ENCODE peak calls at places on chromosomes 6 and 20, in nine cellular contexts. C, J, Y, F, K, B, W, U and O are unnamed samples.

GRCh38 chr6:14544689-14545088 is 427.1 kb downstream of the CD83 start:
- DNase-seq in F (no peak), Y (no peak), B (no peak), C (no peak), U (no peak), W (no peak), K (no peak), J (no peak), O (no peak)

GRCh38 chr6:139973602-139974373 is 599.3 kb upstream of the CITED2 start:
- DNase-seq in J (no peak), B (no peak), F (no peak), Y (no peak), U (peak; percentile 78), K (peak; percentile 68), C (no peak), W (peak; percentile 88), O (no peak)

GRCh38 chr20:43959079-43959919 is 44.6 kb downstream of the TOX2 start:
- DNase-seq in B (peak; percentile 38), U (no peak), C (no peak), Y (no peak), K (no peak), J (no peak), W (peak; percentile 29), F (no peak), O (no peak)

GRCh38 chr20:23920936-23921335 is 41.4 kb upstream of the CST5 start:
- DNase-seq in C (no peak), U (no peak), K (no peak), F (no peak), B (no peak), Y (no peak), W (no peak), J (no peak), O (no peak)

GRCh38 chr6:135722679-135723078 is 128.8 kb upstream of the PDE7B start:
- DNase-seq in B (no peak), W (peak; percentile 88), K (peak; percentile 67), F (no peak), J (no peak), Y (no peak), C (no peak), U (peak; percentile 95), O (peak; percentile 99)

GRCh38 chr6:111642463-111643158 is 36.9 kb upstream of the TRAF3IP2 start:
- DNase-seq in B (peak; percentile 83), Y (peak; percentile 28), F (peak; percentile 78), C (peak; percentile 67), W (peak; percentile 69), J (no peak), U (peak; percentile 47), K (peak; percentile 72), O (peak; percentile 47)

GRCh38 chr20:20102163-20102562 is 49.8 kb downstream of the CFAP61 start:
- DNase-seq in F (no peak), W (no peak), U (no peak), J (no peak), C (no peak), K (no peak), Y (no peak), B (no peak), O (no peak)

GRCh38 chr6:42349753-42350573 is 101.8 kb downstream of the TRERF1 start:
- DNase-seq in F (no peak), U (peak; percentile 69), K (no peak), J (no peak), Y (no peak), B (no peak), W (no peak), C (no peak), O (no peak)

GRCh38 chr20:11267131-11267761 is 593.4 kb upstream of the JAG1 start:
- DNase-seq in U (peak; percentile 77), C (peak; percentile 34), J (no peak), B (peak; percentile 74), F (no peak), W (peak; percentile 97), Y (no peak), K (peak; percentile 96), O (peak; percentile 90)

GRCh38 chr20:50724851-50725721 is 6.3 kb upstream of the PARD6B start:
- DNase-seq in J (peak; percentile 49), Y (peak; percentile 28), F (peak; percentile 89), U (peak; percentile 97), K (peak; percentile 98), C (peak; percentile 73), B (peak; percentile 96), W (peak; percentile 89), O (peak; percentile 89)

GRCh38 chr6:83113258-83113657 is 45.8 kb downstream of the DOP1A start:
- DNase-seq in Y (no peak), C (no peak), J (no peak), K (no peak), U (no peak), B (no peak), F (no peak), W (no peak), O (no peak)

GRCh38 chr6:87730310-87730709 is 28.3 kb upstream of the AKIRIN2 start:
- DNase-seq in C (no peak), F (peak; percentile 75), Y (no peak), K (peak; percentile 93), J (peak; percentile 37), U (peak; percentile 40), B (peak; percentile 68), W (peak; percentile 29), O (no peak)

GRCh38 chr6:147170269-147170668 is 33.9 kb upstream of the STXBP5 start:
- DNase-seq in Y (no peak), J (no peak), F (no peak), C (no peak), K (peak; percentile 86), B (no peak), W (peak; percentile 86), U (peak; percentile 85), O (peak; percentile 61)

GRCh38 chr6:36221674-36222073 is 25.1 kb downstream of the BRPF3 start:
- DNase-seq in U (no peak), C (no peak), Y (no peak), K (no peak), J (no peak), F (no peak), B (no peak), W (no peak), O (no peak)

GRCh38 chr6:23441813-23442212 is 684.2 kb upstream of the NRSN1 start:
- DNase-seq in F (no peak), B (no peak), C (no peak), Y (no peak), U (no peak), W (no peak), J (no peak), K (no peak), O (no peak)

GRCh38 chr6:43770417-43771209 is 602 bp downstream of the VEGFA start:
- DNase-seq in C (peak; percentile 75), F (peak; percentile 83), B (peak; percentile 88), K (peak; percentile 46), U (peak; percentile 42), Y (peak; percentile 54), W (peak; percentile 63), J (peak; percentile 31), O (no peak)

GRCh38 chr6:105091140-105091829 is 88.5 kb downstream of the POPDC3 start:
- DNase-seq in Y (no peak), U (no peak), F (no peak), C (no peak), J (no peak), K (no peak), W (no peak), B (no peak), O (no peak)

GRCh38 chr6:117352466-117353081 is 73.2 kb downstream of the ROS1 start:
- DNase-seq in Y (no peak), C (no peak), B (no peak), J (no peak), F (no peak), K (peak; percentile 55), U (peak; percentile 12), W (peak; percentile 45), O (no peak)
- TF ChIP-seq CTCF in Y (peak; percentile 71), C (no peak), B (no peak), J (peak; percentile 16), F (no peak), K (peak; percentile 75), U (peak; percentile 78), W (peak; percentile 62), O (peak; percentile 64)

DNA sequence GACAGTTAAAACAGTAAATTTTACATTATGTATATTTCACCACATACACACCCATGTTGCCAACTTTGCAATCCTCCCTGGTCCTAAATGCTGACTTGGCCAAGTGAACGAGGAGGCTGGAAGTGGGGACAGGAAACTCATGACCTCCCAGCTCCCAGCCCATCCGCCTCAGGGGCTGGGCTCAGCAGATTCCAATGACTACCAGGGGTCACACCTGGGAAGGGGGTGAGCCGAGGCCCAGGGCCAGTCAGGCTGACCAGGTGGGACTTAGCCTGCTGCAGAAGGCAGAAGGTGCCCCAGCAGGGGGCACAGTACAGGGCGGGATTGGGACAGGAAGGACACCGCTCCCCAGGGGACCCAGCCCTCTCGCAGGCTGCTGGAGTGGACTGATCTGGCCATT is 2.4 kb downstream of the SIGLEC1 start:
- DNase-seq in Y (no peak), B (no peak), C (no peak), K (no peak), J (no peak), U (no peak), W (no peak), F (no peak), O (no peak)
- TF ChIP-seq CTCF in Y (no peak), B (no peak), C (no peak), K (no peak), J (no peak), U (no peak), W (no peak), F (no peak), O (no peak)

GRCh38 chr20:57335392-57335791 is 5.8 kb downstream of the SPO11 start:
- DNase-seq in C (no peak), K (peak; percentile 17), W (peak; percentile 16), B (no peak), F (no peak), Y (no peak), U (no peak), J (no peak), O (no peak)
- TF ChIP-seq CTCF in C (no peak), K (peak; percentile 32), W (no peak), B (no peak), F (no peak), Y (peak; percentile 55), U (peak; percentile 32), J (peak; percentile 15), O (peak; percentile 4)

DNA sequence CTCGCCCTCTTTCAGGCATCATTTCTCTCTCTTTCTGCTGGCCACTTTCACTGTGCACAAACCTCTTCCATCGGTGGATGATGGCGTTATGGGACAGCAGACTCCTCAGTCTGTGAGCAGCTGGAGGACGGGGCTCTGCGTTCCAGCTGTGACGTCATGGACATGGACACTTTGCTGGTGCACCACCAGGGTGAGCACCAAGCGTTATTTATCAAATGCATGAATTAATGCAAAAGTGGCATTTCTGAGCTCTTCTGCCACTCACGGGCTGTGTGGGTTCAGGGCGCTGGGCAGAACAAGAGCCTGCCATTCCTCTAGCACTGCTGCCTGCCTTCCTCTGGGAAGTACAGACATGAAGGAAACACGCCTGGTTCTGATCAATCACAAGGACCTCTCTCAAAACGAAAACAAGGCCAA is 82.9 kb upstream of the MPC1 start:
- DNase-seq in C (no peak), U (peak; percentile 60), F (peak; percentile 88), B (no peak), J (no peak), Y (no peak), W (no peak), K (no peak), O (no peak)
- TF ChIP-seq CTCF in C (no peak), U (peak; percentile 67), F (peak; percentile 59), B (no peak), J (no peak), Y (no peak), W (peak; percentile 11), K (no peak), O (no peak)